ENCODE peak calls at places on chromosomes 3 and 15, in six cellular contexts. M, N, H, K, X and T are unnamed samples.

GRCh38 chr3:28326458-28326926 is 22.0 kb upstream of the ZCWPW2 start:
- DNase-seq in M (peak), H (no peak), K (no peak), N (no peak), X (no peak), T (no peak)

GRCh38 chr15:61702224-61703120 is 357.8 kb downstream of the VPS13C start:
- DNase-seq in M (no peak), X (no peak), K (no peak), N (no peak), H (no peak), T (no peak)

GRCh38 chr3:122357828-122358617 is 25.0 kb downstream of the MIX23 start:
- DNase-seq in K (no peak), X (no peak), H (no peak), N (no peak), M (peak), T (no peak)

GRCh38 chr3:180594631-180595348 is 7.2 kb upstream of the TTC14 start:
- DNase-seq in K (peak), N (no peak), M (peak), X (no peak), H (no peak), T (no peak)

GRCh38 chr3:13400114-13400696 is 19.9 kb downstream of the NUP210 start:
- DNase-seq in M (no peak), K (no peak), X (no peak), N (no peak), H (no peak), T (no peak)

GRCh38 chr15:27358751-27359434 is 387.9 kb downstream of the GABRG3 start:
- DNase-seq in H (no peak), M (no peak), K (no peak), X (peak), N (no peak), T (no peak)

GRCh38 chr3:150267288-150267687 is 140.8 kb upstream of the TSC22D2 start:
- DNase-seq in K (no peak), H (no peak), M (no peak), X (no peak), N (no peak), T (no peak)

GRCh38 chr3:2823016-2823415 is 287.2 kb downstream of the IL5RA start:
- DNase-seq in M (no peak), N (no peak), X (no peak), H (no peak), K (no peak), T (no peak)

GRCh38 chr15:78364233-78364632 is 24.1 kb downstream of the CRABP1 start:
- DNase-seq in M (no peak), H (no peak), K (no peak), N (no peak), X (no peak), T (no peak)

GRCh38 chr3:16132926-16133325 is 41.6 kb upstream of the GALNT15 start:
- DNase-seq in N (no peak), H (no peak), M (peak), X (no peak), K (no peak), T (no peak)

GRCh38 chr3:13700362-13700761 is 151.4 kb downstream of the FBLN2 start:
- DNase-seq in X (no peak), N (no peak), M (no peak), H (no peak), K (no peak), T (no peak)

GRCh38 chr3:50515565-50516047 is 12.2 kb upstream of the CACNA2D2 start:
- DNase-seq in K (peak), H (no peak), M (no peak), X (peak), N (no peak), T (peak)

GRCh38 chr15:59976480-59976879 is 27.6 kb upstream of the FOXB1 start:
- DNase-seq in M (no peak), K (no peak), X (no peak), H (peak), N (no peak), T (no peak)

GRCh38 chr3:156781310-156782230 is 44.6 kb upstream of the LEKR1 start:
- DNase-seq in M (peak), X (no peak), H (no peak), N (no peak), K (no peak), T (no peak)

GRCh38 chr15:66033143-66033542 is 163.9 kb downstream of the RAB11A start:
- DNase-seq in N (no peak), M (no peak), X (no peak), K (no peak), H (no peak), T (no peak)

GRCh38 chr3:146517684-146518435 is 26.5 kb downstream of the PLSCR1 start:
- DNase-seq in M (no peak), X (no peak), K (no peak), H (no peak), N (no peak), T (no peak)

GRCh38 chr3:32457971-32458471 is 44.6 kb downstream of the CMTM6 start:
- DNase-seq in H (no peak), M (no peak), X (no peak), K (peak), N (no peak), T (no peak)

GRCh38 chr15:40100133-40100946 is 8.3 kb downstream of the BMF start:
- DNase-seq in H (no peak), K (no peak), N (peak), X (no peak), M (no peak), T (peak)

GRCh38 chr3:116445291-116445841 is at the start of gene LSAMP:
- DNase-seq in M (peak), H (no peak), N (no peak), X (peak), K (no peak), T (peak)

GRCh38 chr3:31448035-31448881 is 84.5 kb upstream of the STT3B start:
- DNase-seq in H (no peak), X (no peak), M (peak), K (peak), N (no peak), T (peak)
- TF ChIP-seq CTCF in H (no peak), X (peak), M (peak), K (peak), N (no peak), T (peak)

GRCh38 chr15:41954036-41954435 is 18.3 kb downstream of the EHD4 start:
- DNase-seq in M (no peak), N (peak), X (no peak), K (no peak), H (no peak), T (no peak)

GRCh38 chr15:41957021-41957897 is 15.1 kb downstream of the EHD4 start:
- DNase-seq in X (no peak), M (peak), H (no peak), N (peak), K (peak), T (no peak)

GRCh38 chr15:41958002-41958420 is 14.3 kb downstream of the EHD4 start:
- DNase-seq in K (no peak), H (no peak), M (no peak), X (no peak), N (peak), T (no peak)

GRCh38 chr15:41955100-41955499 is 17.3 kb downstream of the EHD4 start:
- DNase-seq in N (peak), M (no peak), K (no peak), H (no peak), X (no peak), T (no peak)

DNA sequence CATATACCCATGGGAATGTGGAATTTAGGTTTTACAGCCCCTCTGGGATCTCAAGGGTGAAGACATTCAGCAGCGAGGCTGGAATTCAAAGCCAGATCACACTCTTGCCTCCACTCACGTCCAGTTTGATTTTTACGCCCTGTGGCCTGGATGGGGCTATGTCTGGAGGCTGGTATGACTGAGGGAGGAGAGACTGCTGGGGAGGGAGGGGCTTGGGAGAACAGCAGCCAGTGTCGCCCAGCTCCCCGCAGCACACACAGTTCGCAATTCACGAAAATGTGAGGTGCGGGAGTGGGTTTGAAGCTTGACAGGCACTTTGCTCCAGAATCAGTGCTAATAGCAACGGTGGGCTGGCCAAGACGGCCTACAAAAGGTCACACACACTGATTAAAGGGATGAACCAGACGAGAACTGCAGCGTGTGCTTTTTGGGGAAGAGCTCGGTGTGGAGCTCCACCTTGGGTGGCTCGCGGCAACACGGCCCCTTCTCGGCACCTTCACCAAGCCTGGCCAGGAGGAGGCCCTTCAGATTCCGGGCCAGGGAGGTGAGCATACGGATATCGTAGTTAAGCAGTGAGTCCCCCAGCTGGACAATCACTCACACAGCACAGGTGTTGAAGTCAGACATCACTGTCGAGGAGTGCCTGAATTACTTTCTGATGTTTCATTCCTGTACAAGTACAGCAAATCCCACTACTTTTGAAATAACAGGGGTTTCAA is 16.4 kb downstream of the EHD4 start:
- DNase-seq in N (peak), H (no peak), X (no peak), M (no peak), K (no peak), T (no peak)
- TF ChIP-seq CTCF in N (no peak), H (no peak), X (no peak), M (no peak), K (peak), T (no peak)

DNA sequence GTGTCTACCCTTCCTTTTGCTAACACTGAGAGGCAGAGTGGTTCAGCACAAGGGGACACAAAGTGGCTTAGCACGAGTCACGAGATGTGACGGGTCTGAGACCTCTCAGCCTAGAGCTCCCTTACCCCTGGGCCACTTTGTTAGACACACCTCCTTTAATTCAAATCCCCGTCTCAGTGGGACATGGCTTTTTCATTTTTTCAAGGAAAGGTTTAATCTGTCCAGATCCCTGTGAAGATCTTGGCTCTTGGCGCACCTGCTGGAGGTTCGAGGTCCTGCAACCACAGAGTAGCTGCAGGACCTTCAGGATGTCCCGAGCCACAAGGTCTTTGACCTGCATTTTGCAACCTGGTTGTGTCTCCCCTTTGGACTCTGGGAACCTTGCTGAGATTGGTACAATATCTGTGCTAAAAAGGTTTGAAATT is 52.0 kb downstream of the LPP start:
- DNase-seq in N (no peak), K (no peak), H (no peak), X (no peak), M (no peak), T (no peak)
- TF ChIP-seq CTCF in N (no peak), K (no peak), H (no peak), X (peak), M (no peak), T (no peak)

GRCh38 chr3:170499562-170500156 is 81.0 kb downstream of the CLDN11 start:
- DNase-seq in H (no peak), N (no peak), M (peak), X (peak), K (peak), T (no peak)
- TF ChIP-seq CTCF in H (peak), N (peak), M (peak), X (peak), K (peak), T (no peak)

GRCh38 chr3:64549869-64550268 is 137.9 kb downstream of the ADAMTS9 start:
- DNase-seq in H (no peak), N (no peak), X (no peak), K (no peak), M (no peak), T (no peak)
- TF ChIP-seq CTCF in H (no peak), N (no peak), X (no peak), K (no peak), M (no peak), T (no peak)

GRCh38 chr3:68436619-68437411 is 495.5 kb downstream of the TAFA4 start:
- DNase-seq in N (no peak), M (no peak), X (no peak), H (no peak), K (no peak), T (no peak)

DNA sequence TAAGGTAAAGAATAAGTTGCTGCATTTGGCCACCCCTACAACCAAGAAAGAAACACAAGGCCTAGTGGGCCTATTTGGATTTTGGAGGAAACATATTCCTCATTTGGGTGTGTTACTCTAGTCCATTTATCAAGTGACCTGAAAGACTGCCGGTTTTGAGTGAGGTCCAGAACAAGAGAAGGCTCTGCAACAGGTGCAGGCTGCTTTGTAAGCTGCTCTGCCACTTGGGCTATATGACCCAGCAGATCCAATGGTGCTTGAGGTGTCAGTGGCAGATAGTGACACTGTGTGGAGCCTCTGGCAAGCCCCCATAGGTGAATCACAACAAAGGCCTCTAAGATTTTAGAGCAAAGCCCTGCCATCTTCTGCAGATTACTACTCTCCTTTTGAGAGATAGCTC is 491.3 kb downstream of the TAFA4 start:
- DNase-seq in M (no peak), X (no peak), H (no peak), N (no peak), K (no peak), T (no peak)
- TF ChIP-seq CTCF in M (no peak), X (no peak), H (no peak), N (no peak), K (no peak), T (no peak)